ENCODE peak calls at places on chromosomes 5 and 9, in eight cellular contexts. L, D, M, W, A, Z, T and J are unnamed samples. For H3K4me1 and H3K27me3, the result is how much of the 10 kb centered on the place peaks cover.

GRCh38 chr5:113215401-113216060 is 219.3 kb downstream of the TSSK1B start:
- DNase-seq in L (no peak), D (peak), M (peak), W (no peak), A (no peak), Z (no peak), T (peak), J (no peak)

GRCh38 chr9:93194584-93194983 is 10.6 kb downstream of the WNK2 start:
- DNase-seq in L (no peak), D (no peak), M (no peak), W (no peak), A (no peak), Z (no peak), T (no peak), J (no peak)

GRCh38 chr5:65927497-65928340 is 1.3 kb downstream of the ERBIN start:
- DNase-seq in L (no peak), D (peak), M (peak), W (peak), A (no peak), Z (no peak), T (peak), J (no peak)

GRCh38 chr9:86655147-86655546 is 292.2 kb downstream of the GAS1 start:
- DNase-seq in L (no peak), D (peak), M (peak), W (no peak), A (no peak), Z (no peak), T (no peak), J (no peak)

GRCh38 chr9:104027295-104027694 is 66.8 kb upstream of the SMC2 start:
- DNase-seq in L (no peak), D (no peak), M (no peak), W (no peak), A (no peak), Z (no peak), T (no peak), J (no peak)

GRCh38 chr5:149581931-149582768 is 852 bp downstream of the ARHGEF37 start:
- DNase-seq in L (no peak), D (no peak), M (peak), W (no peak), A (no peak), Z (no peak), T (peak), J (no peak)

GRCh38 chr5:20974423-20974822 is 986.4 kb upstream of the CDH18 start:
- DNase-seq in L (no peak), D (no peak), M (no peak), W (no peak), A (no peak), Z (no peak), T (peak), J (no peak)

GRCh38 chr9:92432350-92432749 is 8.1 kb upstream of the OMD start:
- DNase-seq in L (no peak), D (no peak), M (no peak), W (no peak), A (no peak), Z (no peak), T (no peak), J (no peak)

GRCh38 chr5:168991991-168992390 is 308.9 kb downstream of the SLIT3 start:
- DNase-seq in L (no peak), D (no peak), M (no peak), W (no peak), A (no peak), Z (no peak), T (no peak), J (no peak)

GRCh38 chr9:33287087-33287490 is 3.2 kb upstream of the NFX1 start:
- DNase-seq in L (no peak), D (peak), M (peak), W (peak), A (no peak), Z (no peak), T (peak), J (no peak)

GRCh38 chr5:139848508-139849100 is 53.0 kb downstream of the PSD2 start:
- DNase-seq in L (no peak), D (no peak), M (peak), W (peak), A (peak), Z (no peak), T (peak), J (peak)

GRCh38 chr9:128946945-128947422 is 419 bp downstream of the DOLK start:
- DNase-seq in L (no peak), D (peak), M (peak), W (no peak), A (no peak), Z (no peak), T (peak), J (no peak)

GRCh38 chr5:79229357-79230174 is 6.4 kb upstream of the JMY start:
- DNase-seq in L (no peak), D (peak), M (no peak), W (no peak), A (no peak), Z (no peak), T (no peak), J (peak)

GRCh38 chr5:166014256-166014655 is 2277.2 kb upstream of the WWC1 start:
- DNase-seq in L (no peak), D (no peak), M (no peak), W (no peak), A (no peak), Z (no peak), T (no peak), J (no peak)
- H3K4me1 ChIP-seq in L (under half), D (under half), M (under half), W (under half), A (under half), Z (under half), T (under half), J (under half)

DNA sequence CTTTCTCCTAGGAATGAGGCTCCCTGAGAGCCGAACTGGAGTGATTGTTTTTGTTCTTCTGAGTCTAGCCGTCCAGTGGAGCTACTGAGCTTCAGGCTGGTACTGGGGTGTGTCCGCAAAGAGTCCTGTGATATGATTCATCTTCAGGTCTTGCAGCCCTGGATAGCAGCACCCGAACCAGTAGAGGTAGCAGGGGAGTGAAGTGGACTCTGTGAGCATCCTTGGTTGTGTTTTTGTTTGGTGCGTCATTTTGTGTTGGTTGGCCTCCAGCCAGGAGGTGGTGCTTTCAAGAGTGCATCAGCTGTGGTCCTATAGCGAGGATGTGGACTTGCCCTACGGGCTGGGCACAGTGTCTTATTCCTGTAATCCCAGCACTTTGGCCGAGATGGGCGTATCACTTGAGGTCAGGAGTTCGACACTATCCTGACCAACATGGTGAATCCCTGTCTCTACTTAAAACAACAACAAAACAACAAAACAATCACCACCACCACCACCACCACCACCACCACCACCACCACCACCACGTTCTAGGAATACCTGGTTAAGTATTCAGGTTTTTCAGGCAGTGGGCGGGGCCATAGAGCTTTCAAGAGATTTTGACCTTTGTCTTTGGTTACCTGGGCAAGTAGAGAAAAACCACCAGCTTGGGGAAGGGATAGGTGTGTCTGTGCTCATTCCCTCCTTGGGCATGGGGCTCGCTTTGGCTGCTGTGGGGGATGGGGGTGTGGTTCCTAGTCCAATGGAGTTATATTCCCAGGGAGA is 154.0 kb downstream of the WDR70 start:
- DNase-seq in L (no peak), D (no peak), M (no peak), W (no peak), A (no peak), Z (no peak), T (no peak), J (no peak)
- H3K27ac ChIP-seq in L (no peak), D (no peak), M (no peak), W (no peak), A (no peak), Z (no peak), T (no peak), J (no peak)

GRCh38 chr5:178826216-178826615 is 33.5 kb upstream of the ZNF354B start:
- DNase-seq in L (no peak), D (no peak), M (no peak), W (no peak), A (no peak), Z (no peak), T (no peak), J (no peak)
- H3K27me3 ChIP-seq in L (under half), D (under half), M (under half), W (under half), A (under half), Z (under half), T (under half), J (under half)

GRCh38 chr5:32709789-32710334 is 1.3 kb upstream of the NPR3 start:
- DNase-seq in L (peak), D (peak), M (peak), W (no peak), A (peak), Z (peak), T (peak), J (peak)
- H3K4me1 ChIP-seq in L (under half), D (under half), M (under half), W (under half), A (under half), Z (under half), T (under half), J (under half)

DNA sequence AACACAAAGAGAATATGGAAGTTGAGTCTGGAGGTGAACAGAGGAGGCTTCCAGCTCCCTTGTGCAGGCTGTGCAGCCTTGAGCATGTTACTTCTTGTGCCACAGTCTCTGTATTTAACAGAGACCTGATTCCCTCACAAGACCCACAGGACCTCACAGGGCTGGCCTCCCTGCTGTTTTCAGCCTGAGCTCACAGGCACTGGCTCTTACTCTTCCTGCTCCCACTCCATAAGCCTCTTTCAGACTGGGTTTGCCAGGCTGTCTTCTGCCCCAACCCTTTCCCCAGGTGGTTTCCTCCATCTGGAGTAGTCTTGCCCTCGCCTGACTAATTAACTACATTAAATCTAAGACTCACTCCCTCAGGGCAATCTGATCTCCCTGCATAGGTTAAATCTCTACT is 28.8 kb upstream of the SPATA31E1 start:
- DNase-seq in L (no peak), D (no peak), M (no peak), W (no peak), A (no peak), Z (no peak), T (peak), J (no peak)
- H3K27ac ChIP-seq in L (no peak), D (no peak), M (no peak), W (no peak), A (no peak), Z (no peak), T (no peak), J (no peak)

DNA sequence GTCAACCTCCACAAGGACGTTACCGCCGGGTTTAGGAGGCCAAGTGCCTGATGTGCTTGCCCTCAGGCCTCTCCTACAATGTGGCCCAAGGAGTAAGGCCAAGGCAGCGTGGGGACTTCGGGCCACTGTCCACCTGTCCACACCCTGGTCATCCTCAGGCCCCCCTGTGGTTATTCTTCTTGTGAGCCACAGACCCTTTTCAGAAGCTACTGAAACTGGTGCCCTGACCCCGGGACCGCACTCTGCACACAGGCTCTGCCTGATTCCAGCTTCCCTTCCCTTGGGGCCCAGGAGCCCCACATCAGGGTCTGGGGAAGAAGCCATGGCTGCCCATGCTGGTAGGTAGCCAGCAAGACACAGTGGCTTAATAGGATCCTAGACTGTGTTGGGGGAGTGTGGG is 128.8 kb downstream of the OLFM1 start:
- DNase-seq in L (no peak), D (no peak), M (no peak), W (no peak), A (no peak), Z (no peak), T (no peak), J (peak)
- H3K27me3 ChIP-seq in L (under half), D (under half), M (under half), W (under half), A (under half), Z (under half), T (under half), J (under half)

GRCh38 chr9:105082843-105083242 is 154.9 kb upstream of the ABCA1 start:
- DNase-seq in L (no peak), D (no peak), M (no peak), W (no peak), A (no peak), Z (no peak), T (no peak), J (no peak)

GRCh38 chr9:105074501-105074900 is 146.5 kb upstream of the ABCA1 start:
- DNase-seq in L (no peak), D (no peak), M (no peak), W (no peak), A (no peak), Z (no peak), T (no peak), J (no peak)

GRCh38 chr9:105076729-105077128 is 148.8 kb upstream of the ABCA1 start:
- DNase-seq in L (no peak), D (no peak), M (no peak), W (no peak), A (no peak), Z (no peak), T (no peak), J (no peak)

GRCh38 chr9:105083246-105083645 is 155.3 kb upstream of the ABCA1 start:
- DNase-seq in L (no peak), D (no peak), M (no peak), W (no peak), A (no peak), Z (no peak), T (peak), J (no peak)

GRCh38 chr9:105079457-105079856 is 151.5 kb upstream of the ABCA1 start:
- DNase-seq in L (no peak), D (no peak), M (no peak), W (no peak), A (no peak), Z (no peak), T (no peak), J (no peak)
- H3K4me1 ChIP-seq in L (under half), D (under half), M (under half), W (under half), A (under half), Z (under half), T (under half), J (under half)

DNA sequence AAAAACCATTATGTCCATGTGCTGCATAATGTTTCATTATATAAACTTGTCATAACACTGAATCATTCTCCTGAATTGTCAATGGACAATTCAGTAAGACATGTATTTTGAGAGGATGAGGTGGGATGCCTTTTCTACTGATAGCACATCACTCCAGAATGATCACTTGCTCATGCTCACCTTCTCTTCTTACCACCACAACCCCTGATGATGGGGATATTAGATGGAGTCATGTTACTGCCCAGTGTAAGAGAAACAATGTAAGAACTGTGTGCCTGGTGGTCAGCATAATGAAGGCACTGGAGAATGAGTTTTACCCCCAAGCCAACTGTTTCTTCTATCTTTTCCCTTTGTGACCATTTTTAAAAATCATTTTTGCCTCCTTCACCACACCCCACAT is 198.8 kb downstream of the ADAMTSL1 start:
- DNase-seq in L (no peak), D (peak), M (no peak), W (no peak), A (no peak), Z (no peak), T (no peak), J (no peak)
- H3K27ac ChIP-seq in L (no peak), D (no peak), M (no peak), W (no peak), A (no peak), Z (no peak), T (no peak), J (no peak)

DNA sequence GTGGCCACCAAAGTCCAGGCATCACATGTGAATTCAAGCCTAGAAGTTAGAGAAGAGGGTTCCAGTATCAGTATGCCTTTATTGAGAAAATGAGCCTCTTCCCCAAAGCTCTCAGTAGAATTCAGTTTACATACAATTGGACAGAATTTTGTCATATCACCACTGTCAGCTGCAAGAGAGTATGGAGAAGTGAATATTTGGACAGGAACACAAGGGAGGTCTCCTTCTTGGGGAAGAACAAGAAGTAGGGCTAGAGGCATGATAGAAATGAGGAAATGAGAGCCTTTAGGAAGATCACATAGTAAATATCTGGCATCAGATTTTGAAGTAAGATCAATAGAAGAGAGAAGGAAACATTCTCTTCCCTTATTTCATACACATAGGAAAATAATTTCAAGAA is 27.8 kb upstream of the VLDLR start:
- DNase-seq in L (no peak), D (no peak), M (no peak), W (no peak), A (no peak), Z (no peak), T (no peak), J (no peak)
- H3K27me3 ChIP-seq in L (under half), D (under half), M (under half), W (under half), A (under half), Z (under half), T (under half), J (under half)